ENCODE peak calls at places on chromosomes 3 and 15, in five cellular contexts. One of them, this sample, is unnamed.

GRCh38 chr3:57998366-57999283 is 9.6 kb upstream of the FLNB start:
- DNase-seq in DND-41: no peak
- DNase-seq in adrenal gland: peak
- DNase-seq in breast epithelium: no peak
- DNase-seq in heart left ventricle: no peak
- DNase-seq in this sample: no peak

GRCh38 chr3:69542265-69543079 is 156.6 kb upstream of the FRMD4B start:
- DNase-seq in breast epithelium: no peak
- DNase-seq in adrenal gland: peak
- DNase-seq in DND-41: no peak
- DNase-seq in heart left ventricle: peak
- DNase-seq in this sample: no peak

GRCh38 chr3:14391033-14391432 is 11.4 kb upstream of the SLC6A6 start:
- DNase-seq in DND-41: no peak
- DNase-seq in heart left ventricle: no peak
- DNase-seq in breast epithelium: peak
- DNase-seq in adrenal gland: peak
- DNase-seq in this sample: no peak

GRCh38 chr3:158659454-158660237 is 12.8 kb downstream of the LXN start:
- DNase-seq in adrenal gland: peak
- DNase-seq in heart left ventricle: peak
- DNase-seq in breast epithelium: no peak
- DNase-seq in DND-41: peak
- DNase-seq in this sample: peak

GRCh38 chr3:14784087-14784596 is 34.6 kb upstream of the FGD5 start:
- DNase-seq in DND-41: no peak
- DNase-seq in breast epithelium: no peak
- DNase-seq in heart left ventricle: no peak
- DNase-seq in adrenal gland: no peak
- DNase-seq in this sample: no peak

GRCh38 chr3:72862314-72863090 is 14.3 kb upstream of the SHQ1 start:
- DNase-seq in DND-41: no peak
- DNase-seq in adrenal gland: no peak
- DNase-seq in breast epithelium: no peak
- DNase-seq in heart left ventricle: no peak
- DNase-seq in this sample: no peak

GRCh38 chr3:82165266-82165665 is 403.8 kb upstream of the GBE1 start:
- DNase-seq in DND-41: no peak
- DNase-seq in breast epithelium: no peak
- DNase-seq in heart left ventricle: no peak
- DNase-seq in adrenal gland: no peak
- DNase-seq in this sample: no peak

GRCh38 chr3:75886971-75887526 is 101.7 kb upstream of the ZNF717 start:
- DNase-seq in adrenal gland: no peak
- DNase-seq in breast epithelium: no peak
- DNase-seq in heart left ventricle: no peak
- DNase-seq in DND-41: no peak
- DNase-seq in this sample: no peak

GRCh38 chr3:184659797-184660301 is 52.0 kb downstream of the MAGEF1 start:
- DNase-seq in breast epithelium: no peak
- DNase-seq in adrenal gland: no peak
- DNase-seq in heart left ventricle: peak
- DNase-seq in DND-41: no peak
- DNase-seq in this sample: no peak

GRCh38 chr3:88150371-88150770 is 612 bp downstream of the C3orf38 start:
- DNase-seq in adrenal gland: no peak
- DNase-seq in DND-41: no peak
- DNase-seq in breast epithelium: no peak
- DNase-seq in heart left ventricle: no peak
- DNase-seq in this sample: no peak

GRCh38 chr3:119145500-119146167 is at the start of gene TEX55:
- DNase-seq in adrenal gland: peak
- DNase-seq in DND-41: no peak
- DNase-seq in heart left ventricle: peak
- DNase-seq in breast epithelium: no peak
- DNase-seq in this sample: peak

GRCh38 chr3:104952587-104952986 is 414.1 kb upstream of the ALCAM start:
- DNase-seq in heart left ventricle: no peak
- DNase-seq in adrenal gland: peak
- DNase-seq in DND-41: no peak
- DNase-seq in breast epithelium: peak
- DNase-seq in this sample: peak

GRCh38 chr15:26564354-26564753 is 208.5 kb downstream of the GABRB3 start:
- DNase-seq in adrenal gland: no peak
- DNase-seq in breast epithelium: no peak
- DNase-seq in heart left ventricle: no peak
- DNase-seq in DND-41: no peak
- DNase-seq in this sample: no peak

GRCh38 chr3:158532099-158532734 is 38.8 kb upstream of the MLF1 start:
- DNase-seq in DND-41: peak
- DNase-seq in breast epithelium: no peak
- DNase-seq in adrenal gland: peak
- DNase-seq in heart left ventricle: peak
- DNase-seq in this sample: no peak

GRCh38 chr3:109081746-109082510 is 36.0 kb downstream of the MORC1 start:
- DNase-seq in heart left ventricle: no peak
- DNase-seq in DND-41: peak
- DNase-seq in adrenal gland: peak
- DNase-seq in breast epithelium: no peak
- DNase-seq in this sample: peak

GRCh38 chr15:82952156-82953081 is at the start of gene HOMER2:
- DNase-seq in adrenal gland: peak
- DNase-seq in DND-41: no peak
- DNase-seq in breast epithelium: no peak
- DNase-seq in heart left ventricle: peak
- DNase-seq in this sample: no peak

GRCh38 chr15:41285285-41285684 is 47.1 kb downstream of the OIP5 start:
- DNase-seq in heart left ventricle: no peak
- DNase-seq in adrenal gland: no peak
- DNase-seq in DND-41: no peak
- DNase-seq in breast epithelium: no peak
- DNase-seq in this sample: no peak

GRCh38 chr3:189588061-189588817 is 43.0 kb upstream of the TP63 start:
- DNase-seq in heart left ventricle: no peak
- DNase-seq in breast epithelium: no peak
- DNase-seq in DND-41: no peak
- DNase-seq in adrenal gland: no peak
- DNase-seq in this sample: peak

GRCh38 chr15:88799341-88799740 is 3.9 kb upstream of the ACAN start:
- DNase-seq in DND-41: no peak
- DNase-seq in breast epithelium: no peak
- DNase-seq in adrenal gland: no peak
- DNase-seq in heart left ventricle: no peak
- DNase-seq in this sample: no peak

GRCh38 chr3:168989396-168989795 is 674.1 kb downstream of the MECOM start:
- DNase-seq in breast epithelium: peak
- DNase-seq in DND-41: no peak
- DNase-seq in heart left ventricle: no peak
- DNase-seq in adrenal gland: no peak
- DNase-seq in this sample: peak

GRCh38 chr3:196322-197153 is at the start of gene CHL1:
- DNase-seq in breast epithelium: no peak
- DNase-seq in DND-41: no peak
- DNase-seq in heart left ventricle: no peak
- DNase-seq in adrenal gland: no peak
- DNase-seq in this sample: no peak

GRCh38 chr3:192795021-192795420 is 67.7 kb upstream of the FGF12 start:
- DNase-seq in DND-41: no peak
- DNase-seq in breast epithelium: no peak
- DNase-seq in heart left ventricle: no peak
- DNase-seq in adrenal gland: no peak
- DNase-seq in this sample: no peak

GRCh38 chr15:69467636-69468035 is 15.0 kb downstream of the RPLP1 start:
- DNase-seq in DND-41: no peak
- DNase-seq in adrenal gland: no peak
- DNase-seq in breast epithelium: no peak
- DNase-seq in heart left ventricle: no peak
- DNase-seq in this sample: no peak

GRCh38 chr3:197117107-197117506 is 87.5 kb upstream of the MELTF start:
- DNase-seq in heart left ventricle: no peak
- DNase-seq in breast epithelium: no peak
- DNase-seq in adrenal gland: no peak
- DNase-seq in DND-41: no peak
- DNase-seq in this sample: peak

GRCh38 chr15:41511331-41512077 is 2.1 kb downstream of the LTK start:
- DNase-seq in breast epithelium: no peak
- DNase-seq in adrenal gland: no peak
- DNase-seq in heart left ventricle: no peak
- DNase-seq in DND-41: no peak
- DNase-seq in this sample: no peak

GRCh38 chr3:8851703-8852102 is 82.3 kb upstream of the OXTR start:
- DNase-seq in adrenal gland: peak
- DNase-seq in heart left ventricle: no peak
- DNase-seq in DND-41: no peak
- DNase-seq in breast epithelium: no peak
- DNase-seq in this sample: no peak

GRCh38 chr3:128480717-128481437 is 12.1 kb downstream of the GATA2 start:
- DNase-seq in heart left ventricle: no peak
- DNase-seq in adrenal gland: no peak
- DNase-seq in breast epithelium: no peak
- DNase-seq in DND-41: no peak
- DNase-seq in this sample: no peak

GRCh38 chr3:193917096-193917495 is 218.9 kb upstream of the HES1 start:
- DNase-seq in heart left ventricle: no peak
- DNase-seq in DND-41: no peak
- DNase-seq in adrenal gland: no peak
- DNase-seq in breast epithelium: no peak
- DNase-seq in this sample: no peak

GRCh38 chr15:42593143-42593542 is 17.7 kb downstream of the STARD9 start:
- DNase-seq in DND-41: no peak
- DNase-seq in heart left ventricle: peak
- DNase-seq in adrenal gland: no peak
- DNase-seq in breast epithelium: no peak
- DNase-seq in this sample: no peak

GRCh38 chr15:60605879-60606304 is 127.0 kb upstream of the ICE2 start:
- DNase-seq in heart left ventricle: peak
- DNase-seq in adrenal gland: peak
- DNase-seq in DND-41: no peak
- DNase-seq in breast epithelium: no peak
- DNase-seq in this sample: no peak

GRCh38 chr3:49124991-49125670 is 4.5 kb upstream of the USP19 start:
- DNase-seq in breast epithelium: no peak
- DNase-seq in heart left ventricle: no peak
- DNase-seq in DND-41: peak
- DNase-seq in adrenal gland: no peak
- DNase-seq in this sample: no peak

GRCh38 chr15:76994971-76995945 is at the start of gene PSTPIP1:
- DNase-seq in breast epithelium: no peak
- DNase-seq in heart left ventricle: no peak
- DNase-seq in adrenal gland: no peak
- DNase-seq in DND-41: peak
- DNase-seq in this sample: no peak

GRCh38 chr3:60528651-60529050 is 722.6 kb downstream of the FHIT start:
- DNase-seq in DND-41: no peak
- DNase-seq in breast epithelium: no peak
- DNase-seq in heart left ventricle: no peak
- DNase-seq in adrenal gland: no peak
- DNase-seq in this sample: no peak

GRCh38 chr3:4976109-4976508 is 3.1 kb upstream of the BHLHE40 start:
- DNase-seq in DND-41: peak
- DNase-seq in breast epithelium: no peak
- DNase-seq in adrenal gland: peak
- DNase-seq in heart left ventricle: peak
- DNase-seq in this sample: no peak

GRCh38 chr3:48012659-48013058 is 3.6 kb downstream of the MAP4 start:
- DNase-seq in heart left ventricle: no peak
- DNase-seq in DND-41: no peak
- DNase-seq in adrenal gland: no peak
- DNase-seq in breast epithelium: no peak
- DNase-seq in this sample: no peak
- H3K27ac ChIP-seq in heart left ventricle: peak
- H3K27ac ChIP-seq in DND-41: no peak
- H3K27ac ChIP-seq in adrenal gland: no peak
- H3K27ac ChIP-seq in breast epithelium: no peak
- H3K27ac ChIP-seq in this sample: no peak

GRCh38 chr3:54599741-54600140 is 328.1 kb downstream of the LRTM1 start:
- DNase-seq in heart left ventricle: peak
- DNase-seq in breast epithelium: peak
- DNase-seq in adrenal gland: no peak
- DNase-seq in DND-41: no peak
- DNase-seq in this sample: no peak

GRCh38 chr3:54604495-54604894 is 323.4 kb downstream of the LRTM1 start:
- DNase-seq in DND-41: no peak
- DNase-seq in adrenal gland: no peak
- DNase-seq in breast epithelium: no peak
- DNase-seq in heart left ventricle: no peak
- DNase-seq in this sample: no peak

GRCh38 chr3:54596087-54596486 is 331.8 kb downstream of the LRTM1 start:
- DNase-seq in heart left ventricle: no peak
- DNase-seq in breast epithelium: no peak
- DNase-seq in adrenal gland: no peak
- DNase-seq in DND-41: no peak
- DNase-seq in this sample: no peak

DNA sequence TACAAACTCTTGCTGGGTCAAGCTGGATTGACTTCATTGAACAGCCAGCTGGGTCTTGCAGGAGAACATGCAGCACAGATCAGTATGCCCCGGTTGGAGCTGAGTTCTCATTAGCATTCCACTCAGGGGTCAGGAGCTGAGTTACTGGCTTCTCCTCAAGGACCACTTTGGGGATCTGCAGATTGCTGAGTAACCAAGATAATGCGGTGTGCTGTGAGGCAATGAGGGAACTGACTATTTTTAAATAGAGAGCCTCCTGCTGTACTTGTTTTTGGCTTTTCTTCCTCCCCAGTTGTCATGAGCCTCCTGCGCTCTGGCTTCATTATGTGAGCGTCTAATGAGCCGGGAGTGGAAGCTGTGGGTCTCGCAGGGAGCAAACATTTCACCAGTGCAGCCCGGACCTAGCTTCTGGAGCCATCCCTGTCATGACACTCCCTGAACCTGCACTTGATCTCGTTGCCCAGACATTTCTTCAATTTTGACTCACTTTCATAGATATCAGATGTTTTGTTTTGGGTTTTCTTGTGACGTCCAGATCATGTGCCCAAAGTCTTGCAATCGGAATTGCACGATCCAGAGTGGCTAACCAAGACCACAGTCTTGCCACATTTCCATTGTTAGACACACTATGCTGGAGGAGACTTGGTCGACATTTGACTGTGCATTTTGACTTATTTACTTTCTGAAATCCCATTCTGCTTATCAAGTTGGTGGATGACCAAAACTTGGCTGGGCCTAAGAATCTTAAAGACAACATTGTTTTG is 327.2 kb downstream of the LRTM1 start:
- DNase-seq in adrenal gland: no peak
- DNase-seq in breast epithelium: no peak
- DNase-seq in heart left ventricle: peak
- DNase-seq in DND-41: no peak
- DNase-seq in this sample: no peak
- H3K27ac ChIP-seq in adrenal gland: no peak
- H3K27ac ChIP-seq in breast epithelium: no peak
- H3K27ac ChIP-seq in heart left ventricle: no peak
- H3K27ac ChIP-seq in DND-41: no peak
- H3K27ac ChIP-seq in this sample: no peak

GRCh38 chr15:66044837-66045236 is 175.5 kb downstream of the RAB11A start:
- DNase-seq in adrenal gland: no peak
- DNase-seq in breast epithelium: no peak
- DNase-seq in heart left ventricle: no peak
- DNase-seq in DND-41: no peak
- DNase-seq in this sample: no peak
- H3K27ac ChIP-seq in adrenal gland: no peak
- H3K27ac ChIP-seq in breast epithelium: no peak
- H3K27ac ChIP-seq in heart left ventricle: no peak
- H3K27ac ChIP-seq in DND-41: no peak
- H3K27ac ChIP-seq in this sample: no peak

GRCh38 chr15:74788042-74788715 is 6.3 kb downstream of the CSK start:
- DNase-seq in adrenal gland: no peak
- DNase-seq in heart left ventricle: no peak
- DNase-seq in DND-41: no peak
- DNase-seq in breast epithelium: no peak
- DNase-seq in this sample: no peak
- H3K27ac ChIP-seq in adrenal gland: no peak
- H3K27ac ChIP-seq in heart left ventricle: peak
- H3K27ac ChIP-seq in DND-41: peak
- H3K27ac ChIP-seq in breast epithelium: peak
- H3K27ac ChIP-seq in this sample: peak